ENCODE peak calls at places on chromosomes 1 and 21, in nine cellular contexts. A is endothelial cell of umbilical vein, E is IMR-90, B is PC-9, L is neural progenitor cell, Z is mesendoderm, T is HCT116, R is PC-3, O is mammary epithelial cell. U is an unnamed sample.
A peak's percentile ranks its signal among the peaks of the same experiment; 100 is the strongest.

GRCh38 chr1:83845437-83846071 is 153.4 kb downstream of the TTLL7 start:
- DNase-seq in A (no peak), E (no peak), B (no peak), L (no peak), Z (no peak), T (no peak), R (no peak), O (no peak), U (peak; percentile 39)

GRCh38 chr21:30102881-30103280 is 63.7 kb downstream of the CLDN17 start:
- DNase-seq in A (no peak), E (no peak), B (no peak), L (peak; percentile 55), Z (no peak), T (no peak), R (no peak), O (no peak), U (no peak)

GRCh38 chr1:182998482-182998881 is 24.7 kb upstream of the LAMC1 start:
- DNase-seq in A (no peak), E (no peak), B (no peak), L (no peak), Z (peak; percentile 63), T (no peak), R (no peak), O (peak; percentile 61), U (peak; percentile 26)

GRCh38 chr1:66271216-66271903 is 262.6 kb upstream of the SGIP1 start:
- DNase-seq in A (peak; percentile 98), E (peak; percentile 99), B (no peak), L (peak; percentile 14), Z (peak; percentile 92), T (peak; percentile 96), R (peak; percentile 94), O (peak; percentile 96), U (peak; percentile 99)

GRCh38 chr1:99438656-99439055 is 174.4 kb downstream of the PLPPR4 start:
- DNase-seq in A (no peak), E (peak; percentile 6), B (no peak), L (no peak), Z (no peak), T (no peak), R (peak; percentile 69), O (no peak), U (peak; percentile 9)

GRCh38 chr1:2528016-2528415 is 1.6 kb upstream of the PANK4 start:
- DNase-seq in A (no peak), E (no peak), B (no peak), L (no peak), Z (no peak), T (no peak), R (no peak), O (no peak), U (no peak)

GRCh38 chr1:202806845-202807366 is 1.3 kb downstream of the KDM5B start:
- DNase-seq in A (peak; percentile 36), E (no peak), B (no peak), L (peak; percentile 48), Z (peak; percentile 57), T (no peak), R (peak; percentile 27), O (peak; percentile 26), U (peak; percentile 60)

GRCh38 chr1:117453958-117454357 is 86.7 kb downstream of the MAN1A2 start:
- DNase-seq in A (no peak), E (no peak), B (no peak), L (no peak), Z (no peak), T (no peak), R (peak; percentile 55), O (no peak), U (no peak)

GRCh38 chr1:149886396-149887195 is 12.8 kb upstream of the BOLA1 start:
- DNase-seq in A (peak; percentile 98), E (peak; percentile 100), B (peak; percentile 97), L (peak; percentile 97), Z (peak; percentile 100), T (peak; percentile 99), R (peak; percentile 100), O (peak; percentile 99), U (peak; percentile 99)

GRCh38 chr1:92792340-92792782 is 7.5 kb upstream of the EVI5 start:
- DNase-seq in A (peak; percentile 75), E (no peak), B (no peak), L (peak; percentile 50), Z (peak; percentile 89), T (no peak), R (no peak), O (no peak), U (peak; percentile 16)

GRCh38 chr1:24970926-24971530 is 41.0 kb upstream of the RUNX3 start:
- DNase-seq in A (no peak), E (peak; percentile 26), B (no peak), L (no peak), Z (no peak), T (no peak), R (no peak), O (no peak), U (peak; percentile 19)

GRCh38 chr1:155307247-155307740 is 1.4 kb upstream of the FDPS start:
- DNase-seq in A (peak; percentile 50), E (peak; percentile 61), B (no peak), L (peak; percentile 69), Z (peak; percentile 86), T (no peak), R (peak; percentile 46), O (peak; percentile 16), U (peak; percentile 58)

GRCh38 chr1:200892546-200892945 is 2.2 kb upstream of the INAVA start:
- DNase-seq in A (no peak), E (no peak), B (peak; percentile 34), L (no peak), Z (peak; percentile 40), T (no peak), R (no peak), O (no peak), U (no peak)

GRCh38 chr1:202374077-202374476 is 25.6 kb downstream of the PPP1R12B start:
- DNase-seq in A (no peak), E (no peak), B (no peak), L (no peak), Z (no peak), T (no peak), R (no peak), O (no peak), U (peak; percentile 20)

GRCh38 chr1:87224209-87224608 is 104.5 kb upstream of the LMO4 start:
- DNase-seq in A (peak; percentile 70), E (peak; percentile 100), B (peak; percentile 87), L (no peak), Z (no peak), T (peak; percentile 46), R (peak; percentile 96), O (peak; percentile 98), U (peak; percentile 99)

GRCh38 chr1:47569681-47570470 is 132.0 kb downstream of the FOXD2 start:
- DNase-seq in A (peak; percentile 93), E (peak; percentile 91), B (peak; percentile 96), L (peak; percentile 65), Z (peak; percentile 94), T (peak; percentile 79), R (peak; percentile 92), O (peak; percentile 92), U (peak; percentile 93)

GRCh38 chr1:42155362-42155761 is 2.2 kb downstream of the GUCA2B start:
- DNase-seq in A (no peak), E (no peak), B (no peak), L (no peak), Z (no peak), T (no peak), R (no peak), O (no peak), U (no peak)

GRCh38 chr1:153417136-153417888 is 992 bp downstream of the S100A7A start:
- DNase-seq in A (no peak), E (no peak), B (no peak), L (no peak), Z (no peak), T (no peak), R (no peak), O (no peak), U (no peak)

GRCh38 chr1:245765241-245766000 is 610.6 kb downstream of the KIF26B start:
- DNase-seq in A (peak; percentile 26), E (peak; percentile 87), B (no peak), L (no peak), Z (no peak), T (no peak), R (peak; percentile 42), O (peak; percentile 2), U (peak; percentile 62)

GRCh38 chr21:28615276-28615675 is 377.4 kb downstream of the LTN1 start:
- DNase-seq in A (no peak), E (peak; percentile 84), B (no peak), L (peak; percentile 5), Z (peak; percentile 37), T (no peak), R (peak; percentile 8), O (no peak), U (peak; percentile 73)
- H3K4me2 ChIP-seq in A (no peak overlapping the region), E (peak overlapping the region; percentile 49), B (no peak overlapping the region), L (no peak overlapping the region), Z (no peak overlapping the region), T (no peak overlapping the region), R (no peak overlapping the region), O (no peak overlapping the region), U (peak overlapping the region; percentile 58)

GRCh38 chr1:19602486-19602885 is 41.6 kb upstream of the NBL1 start:
- DNase-seq in A (no peak), E (peak; percentile 6), B (no peak), L (no peak), Z (no peak), T (no peak), R (no peak), O (no peak), U (no peak)

GRCh38 chr1:19605884-19606442 is 38.1 kb upstream of the NBL1 start:
- DNase-seq in A (no peak), E (peak; percentile 2), B (no peak), L (no peak), Z (no peak), T (no peak), R (no peak), O (no peak), U (peak; percentile 55)

GRCh38 chr1:19608232-19608631 is 35.9 kb upstream of the NBL1 start:
- DNase-seq in A (no peak), E (no peak), B (no peak), L (no peak), Z (no peak), T (no peak), R (no peak), O (no peak), U (no peak)

GRCh38 chr1:19610282-19610978 is 33.7 kb upstream of the NBL1 start:
- DNase-seq in A (no peak), E (peak; percentile 58), B (no peak), L (no peak), Z (no peak), T (no peak), R (peak; percentile 13), O (no peak), U (peak; percentile 52)

GRCh38 chr1:19606817-19607706 is 37.0 kb upstream of the NBL1 start:
- DNase-seq in A (peak; percentile 8), E (peak; percentile 8), B (no peak), L (no peak), Z (no peak), T (no peak), R (no peak), O (no peak), U (peak; percentile 12)
- H3K4me2 ChIP-seq in A (no peak overlapping the region), E (peak overlapping the region; percentile 55), B (no peak overlapping the region), L (no peak overlapping the region), Z (no peak overlapping the region), T (no peak overlapping the region), R (no peak overlapping the region), O (no peak overlapping the region), U (peak overlapping the region; percentile 7)

GRCh38 chr1:110619412-110620249 is 13.5 kb upstream of the KCNA2 start:
- DNase-seq in A (peak; percentile 60), E (peak; percentile 59), B (peak; percentile 60), L (peak; percentile 95), Z (peak; percentile 86), T (peak; percentile 63), R (peak; percentile 79), O (peak; percentile 71), U (peak; percentile 87)
- H3K4me2 ChIP-seq in A (no peak overlapping the region), E (no peak overlapping the region), B (peak overlapping the region; percentile 67), L (peak overlapping the region; percentile 74), Z (peak overlapping the region; percentile 44), T (peak overlapping the region; percentile 58), R (no peak overlapping the region), O (peak overlapping the region; percentile 55), U (no peak overlapping the region)

GRCh38 chr1:211637066-211637465 is 38.4 kb downstream of the NEK2 start:
- DNase-seq in A (no peak), E (no peak), B (no peak), L (no peak), Z (no peak), T (no peak), R (no peak), O (no peak), U (no peak)
- H3K4me2 ChIP-seq in A (no peak overlapping the region), E (no peak overlapping the region), B (peak overlapping the region; percentile 71), L (no peak overlapping the region), Z (no peak overlapping the region), T (peak overlapping the region; percentile 57), R (no peak overlapping the region), O (no peak overlapping the region), U (no peak overlapping the region)

U was measured in GM23248.